ENCODE peak calls at places on chromosome 21, in five cellular contexts. B, A, G, J and E are unnamed samples. For H4K20me1 and H3K9me3, the result is how much of the 10 kb centered on the place peaks cover.

GRCh38 chr21:42630626-42631025 is 22.8 kb upstream of the PDE9A start:
- DNase-seq in A (no peak), J (no peak), B (no peak), G (peak), E (no peak)

GRCh38 chr21:35862969-35863368 is 197.4 kb downstream of the SETD4 start:
- DNase-seq in J (no peak), A (peak), G (no peak), B (no peak), E (no peak)

GRCh38 chr21:31476551-31477120 is 132.6 kb upstream of the TIAM1 start:
- DNase-seq in A (no peak), B (no peak), J (no peak), G (peak), E (no peak)

GRCh38 chr21:36945496-36946138 is 20.9 kb downstream of the HLCS start:
- DNase-seq in B (no peak), J (no peak), A (peak), G (peak), E (no peak)

GRCh38 chr21:16004121-16004520 is 274.3 kb downstream of the USP25 start:
- DNase-seq in B (no peak), J (no peak), A (peak), G (no peak), E (no peak)

GRCh38 chr21:32412162-32412997 is at the start of gene EVA1C:
- DNase-seq in G (peak), B (no peak), A (peak), J (peak), E (peak)

GRCh38 chr21:37702241-37702640 is 214.0 kb downstream of the KCNJ6 start:
- DNase-seq in G (no peak), A (no peak), B (no peak), J (no peak), E (no peak)

GRCh38 chr21:16492892-16493291 is 763.1 kb downstream of the USP25 start:
- DNase-seq in A (no peak), J (no peak), B (no peak), G (no peak), E (no peak)

GRCh38 chr21:38310619-38311018 is 53.8 kb downstream of the KCNJ15 start:
- DNase-seq in G (peak), A (peak), B (no peak), J (no peak), E (no peak)

GRCh38 chr21:38567577-38568360 is 69.5 kb upstream of the ERG start:
- DNase-seq in J (peak), G (peak), B (no peak), A (peak), E (no peak)

GRCh38 chr21:42669069-42669468 is 15.6 kb downstream of the PDE9A start:
- DNase-seq in G (peak), J (no peak), A (no peak), B (no peak), E (no peak)

GRCh38 chr21:36437745-36438128 is 42.2 kb downstream of the CLDN14 start:
- DNase-seq in B (no peak), J (no peak), G (peak), A (peak), E (peak)

GRCh38 chr21:38343691-38344090 is 86.9 kb downstream of the KCNJ15 start:
- DNase-seq in B (no peak), A (peak), J (no peak), G (peak), E (peak)

GRCh38 chr21:38958940-38959685 is 153.4 kb downstream of the ETS2 start:
- DNase-seq in B (no peak), G (peak), A (peak), J (no peak), E (no peak)

GRCh38 chr21:38505654-38506523 is 7.6 kb upstream of the ERG start:
- DNase-seq in B (peak), G (peak), J (peak), A (peak), E (peak)

GRCh38 chr21:14520535-14520934 is 25.6 kb downstream of the SAMSN1 start:
- DNase-seq in G (no peak), A (no peak), B (no peak), J (no peak), E (no peak)

GRCh38 chr21:38487906-38488639 is 10.2 kb downstream of the ERG start:
- DNase-seq in A (no peak), G (no peak), B (no peak), J (no peak), E (peak)

GRCh38 chr21:36891123-36891522 is 75.3 kb downstream of the HLCS start:
- DNase-seq in B (no peak), G (no peak), J (no peak), A (no peak), E (no peak)

GRCh38 chr21:39263372-39263771 is 50.1 kb downstream of the BRWD1 start:
- DNase-seq in J (no peak), G (peak), B (peak), A (peak), E (no peak)

GRCh38 chr21:17438642-17439041 is 74.2 kb upstream of the CXADR start:
- DNase-seq in J (peak), B (no peak), G (no peak), A (no peak), E (no peak)

GRCh38 chr21:36478207-36478701 is 1.7 kb downstream of the CLDN14 start:
- DNase-seq in G (peak), J (no peak), A (peak), B (no peak), E (peak)

GRCh38 chr21:17612565-17613241 is at the start of gene BTG3:
- DNase-seq in B (peak), A (peak), G (peak), J (peak), E (peak)

GRCh38 chr21:25186278-25186677 is 421.0 kb downstream of the MRPL39 start:
- DNase-seq in B (no peak), G (no peak), A (peak), J (no peak), E (no peak)

GRCh38 chr21:43609501-43610340 is 49.6 kb downstream of the HSF2BP start:
- DNase-seq in B (no peak), J (peak), A (peak), G (no peak), E (peak)

GRCh38 chr21:32143222-32143939 is 135.5 kb downstream of the MIS18A start:
- DNase-seq in B (no peak), J (no peak), A (peak), G (peak), E (no peak)

GRCh38 chr21:39313042-39313456 is 383 bp downstream of the BRWD1 start:
- DNase-seq in A (no peak), J (peak), G (no peak), B (no peak), E (no peak)

GRCh38 chr21:43467785-43468184 is 40.9 kb upstream of the SIK1 start:
- DNase-seq in B (no peak), A (no peak), G (no peak), J (no peak), E (no peak)

GRCh38 chr21:43734830-43735229 is 15.9 kb downstream of the PDXK start:
- DNase-seq in J (no peak), A (peak), G (no peak), B (no peak), E (no peak)

GRCh38 chr21:29829514-29830255 is 110.1 kb downstream of the GRIK1 start:
- DNase-seq in A (peak), J (no peak), B (no peak), G (no peak), E (no peak)

GRCh38 chr21:25183577-25183976 is 423.7 kb downstream of the MRPL39 start:
- DNase-seq in G (no peak), B (no peak), A (no peak), J (no peak), E (no peak)

GRCh38 chr21:35828161-35828560 is 232.2 kb downstream of the SETD4 start:
- DNase-seq in G (no peak), B (no peak), A (no peak), J (no peak), E (no peak)

GRCh38 chr21:43954042-43954441 is 58.1 kb upstream of the TRAPPC10 start:
- DNase-seq in A (no peak), J (no peak), B (no peak), G (no peak), E (no peak)

GRCh38 chr21:43689556-43690337 is 29.2 kb upstream of the PDXK start:
- DNase-seq in G (no peak), A (no peak), B (no peak), J (no peak), E (no peak)

GRCh38 chr21:25898671-25899070 is 163.9 kb downstream of the GABPA start:
- DNase-seq in J (no peak), A (no peak), G (peak), B (no peak), E (no peak)

GRCh38 chr21:19981938-19982337 is 1016.3 kb upstream of the NCAM2 start:
- DNase-seq in J (no peak), B (no peak), A (no peak), G (no peak), E (no peak)

DNA sequence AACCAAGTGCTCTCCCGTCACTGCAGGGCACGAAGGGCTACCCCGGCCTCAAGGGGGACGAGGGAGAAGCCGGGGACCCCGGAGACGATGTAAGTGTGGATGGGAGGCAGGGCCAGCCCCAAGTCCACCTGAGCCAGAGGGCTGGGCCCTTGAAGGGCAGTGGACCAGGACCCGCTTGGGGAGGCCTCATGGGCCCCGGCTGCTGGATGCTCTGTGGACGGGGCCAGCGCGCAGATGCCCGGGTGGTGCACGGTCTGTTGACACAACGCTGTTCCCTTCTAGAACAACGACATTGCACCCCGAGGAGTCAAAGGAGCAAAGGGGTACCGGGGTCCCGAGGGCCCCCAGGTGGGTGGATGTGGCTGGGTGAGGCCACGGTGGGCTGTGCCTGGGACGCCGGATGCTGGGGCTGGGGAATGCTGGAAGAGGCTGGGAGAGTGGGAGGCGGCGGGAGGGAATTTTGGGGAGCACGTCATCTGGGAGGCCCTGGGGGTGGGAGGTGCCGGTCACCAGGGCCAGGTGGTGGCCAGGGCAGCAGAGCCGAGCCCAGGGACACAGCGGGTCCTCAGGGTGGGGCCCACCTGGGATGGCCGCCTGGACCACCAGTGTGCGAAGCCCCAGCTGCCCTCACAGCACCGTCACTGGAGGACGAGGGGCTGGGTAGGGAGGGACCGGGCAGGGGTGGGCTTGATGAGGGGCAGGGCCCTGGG is 17.5 kb downstream of the COL6A1 start:
- DNase-seq in G (no peak), A (no peak), J (no peak), B (no peak), E (no peak)
- H4K20me1 ChIP-seq in G (under half), A (under half), J (under half), B (under half), E (under half)

GRCh38 chr21:24042687-24043086 is 1564.6 kb downstream of the MRPL39 start:
- DNase-seq in J (no peak), A (no peak), B (no peak), G (no peak), E (no peak)

GRCh38 chr21:24045775-24046215 is 1561.5 kb downstream of the MRPL39 start:
- DNase-seq in A (peak), J (peak), G (peak), B (no peak), E (peak)

GRCh38 chr21:24050233-24050632 is 1557.0 kb downstream of the MRPL39 start:
- DNase-seq in G (no peak), J (no peak), A (no peak), B (no peak), E (no peak)

GRCh38 chr21:24046816-24047443 is 1560.4 kb downstream of the MRPL39 start:
- DNase-seq in G (no peak), J (no peak), B (no peak), A (no peak), E (peak)

GRCh38 chr21:24045373-24045772 is 1561.9 kb downstream of the MRPL39 start:
- DNase-seq in G (no peak), J (no peak), B (no peak), A (no peak), E (no peak)
- H3K9me3 ChIP-seq in G (under half), J (under half), B (under half), A (under half), E (under half)

GRCh38 chr21:34822209-34822608 is 153.4 kb downstream of the CLIC6 start:
- DNase-seq in G (no peak), A (no peak), J (no peak), B (no peak), E (no peak)
- H4K20me1 ChIP-seq in G (under half), A (under half), J (under half), B (under half), E (under half)

DNA sequence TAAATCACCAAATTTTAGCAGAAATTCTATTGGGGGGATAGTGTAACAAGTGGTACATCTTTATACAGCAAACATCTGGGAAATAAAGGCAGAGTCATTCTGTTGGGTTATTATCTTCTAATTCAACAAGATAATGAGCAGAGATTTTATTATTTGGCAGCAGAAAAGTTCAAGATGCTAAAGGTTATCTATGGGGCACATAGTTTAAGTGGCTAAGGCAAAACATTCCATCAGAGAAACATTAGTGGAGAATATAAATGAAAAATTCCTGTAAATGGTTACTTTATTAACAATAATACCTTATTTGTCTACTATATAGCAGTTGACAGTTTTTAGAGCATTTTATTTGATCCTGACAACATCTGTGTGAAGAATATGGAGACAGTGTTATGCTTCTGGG is 815.7 kb downstream of the NCAM2 start:
- DNase-seq in A (no peak), B (no peak), J (no peak), G (no peak), E (no peak)
- H3K9me3 ChIP-seq in A (under half), B (under half), J (under half), G (under half), E (under half)

GRCh38 chr21:45270306-45270821 is 17.3 kb downstream of the POFUT2 start:
- DNase-seq in A (no peak), J (no peak), G (no peak), B (no peak), E (no peak)
- H4K20me1 ChIP-seq in A (under half), J (under half), G (under half), B (under half), E (under half)

DNA sequence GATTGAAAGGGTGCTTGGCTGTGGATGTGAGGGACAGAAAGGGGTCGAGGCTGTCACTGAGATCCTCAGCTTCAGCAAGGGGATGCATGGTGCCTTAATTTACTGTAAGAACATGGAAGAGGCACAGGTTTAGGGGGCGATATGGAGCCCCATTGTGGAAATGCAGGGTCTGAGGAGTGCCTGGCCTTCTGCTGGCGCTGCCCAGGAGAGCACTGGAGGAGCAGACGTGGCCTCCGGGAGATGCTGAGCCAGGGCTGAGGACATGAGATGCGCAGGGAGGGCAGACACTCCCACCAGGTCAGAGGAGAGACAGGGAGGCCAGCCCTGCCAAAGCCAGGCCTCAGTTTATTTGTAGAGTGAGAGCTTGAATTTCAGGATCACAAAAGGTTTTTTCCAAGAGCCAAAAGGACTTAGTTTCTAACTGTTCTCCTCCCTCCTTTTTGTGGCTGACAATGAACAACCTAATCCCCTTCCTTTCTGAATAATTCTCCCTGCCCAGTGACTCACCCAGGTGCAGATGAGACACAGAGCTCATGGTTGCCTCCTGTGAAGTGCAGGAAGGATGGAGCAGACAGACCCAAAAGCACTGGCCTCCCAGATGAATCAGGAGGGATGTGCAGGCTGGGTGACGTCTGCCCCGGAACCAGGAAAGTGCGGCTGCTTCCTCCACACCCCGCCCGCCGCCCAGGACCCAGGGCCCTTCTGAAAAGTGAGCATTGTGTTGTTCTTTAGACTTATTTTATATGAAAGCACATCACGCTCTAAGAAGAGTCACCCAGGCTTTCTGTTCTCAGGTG is 73.0 kb upstream of the TMPRSS2 start:
- DNase-seq in J (no peak), B (no peak), A (no peak), G (no peak), E (no peak)
- H3K9me3 ChIP-seq in J (under half), B (under half), A (under half), G (under half), E (under half)

GRCh38 chr21:33699277-33699676 is 57.0 kb downstream of the ITSN1 start:
- DNase-seq in J (no peak), G (no peak), A (no peak), B (no peak), E (no peak)

GRCh38 chr21:33703750-33704606 is 61.7 kb downstream of the ITSN1 start:
- DNase-seq in B (no peak), A (peak), G (no peak), J (no peak), E (peak)

GRCh38 chr21:33700491-33700890 is 58.2 kb downstream of the ITSN1 start:
- DNase-seq in A (no peak), J (no peak), G (no peak), B (no peak), E (no peak)

GRCh38 chr21:33695785-33696184 is 53.5 kb downstream of the ITSN1 start:
- DNase-seq in J (no peak), B (no peak), G (no peak), A (no peak), E (no peak)

DNA sequence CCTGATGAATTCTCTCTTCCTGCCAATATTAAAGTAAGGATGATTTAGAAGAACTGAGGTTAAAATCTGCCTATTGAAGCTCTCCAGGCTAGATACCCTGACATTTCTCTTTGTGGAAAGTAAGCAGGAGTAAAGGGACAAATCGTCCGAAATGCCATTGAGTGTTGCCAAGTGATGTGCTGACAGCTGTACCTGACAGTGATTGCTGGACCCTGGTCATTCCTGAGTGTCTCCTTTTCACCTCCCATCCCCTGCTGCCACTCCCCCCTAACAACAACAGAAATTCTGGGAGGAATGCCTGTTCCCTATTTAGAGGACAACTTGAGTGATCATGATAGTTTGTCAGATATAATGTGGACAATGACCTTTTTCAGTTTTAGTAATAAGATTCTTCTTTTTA is 55.8 kb downstream of the ITSN1 start:
- DNase-seq in B (no peak), G (no peak), J (no peak), A (no peak), E (no peak)
- H4K20me1 ChIP-seq in B (under half), G (under half), J (under half), A (under half), E (under half)

GRCh38 chr21:28239345-28239744 is 753.3 kb downstream of the LTN1 start:
- DNase-seq in B (no peak), J (no peak), A (peak), G (no peak), E (no peak)
- H3K9me3 ChIP-seq in B (under half), J (under half), A (under half), G (under half), E (under half)

GRCh38 chr21:27250386-27250785 is 283.5 kb upstream of the ADAMTS5 start:
- DNase-seq in J (no peak), B (no peak), A (peak), G (no peak), E (no peak)
- H4K20me1 ChIP-seq in J (under half), B (under half), A (under half), G (under half), E (under half)